ENCODE peak calls at places on chromosomes 7 and 10, in eight cellular contexts. One of them, this sample, is unnamed. For H3K27me3, the result is how much of the 10 kb centered on the place peaks cover.

GRCh38 chr10:29411666-29412335 is 122.9 kb downstream of the LYZL1 start:
- DNase-seq in SK-N-SH: no peak
- DNase-seq in brain microvascular endothelial cell: no peak
- DNase-seq in testis: no peak
- DNase-seq in upper lobe of left lung: no peak
- DNase-seq in transverse colon: no peak
- DNase-seq in CD8-positive, alpha-beta T cell: no peak
- DNase-seq in HCT116: no peak
- DNase-seq in this sample: no peak

GRCh38 chr10:31642296-31642695 is 286.3 kb downstream of the ARHGAP12 start:
- DNase-seq in SK-N-SH: no peak
- DNase-seq in brain microvascular endothelial cell: no peak
- DNase-seq in testis: no peak
- DNase-seq in upper lobe of left lung: no peak
- DNase-seq in transverse colon: no peak
- DNase-seq in CD8-positive, alpha-beta T cell: no peak
- DNase-seq in HCT116: no peak
- DNase-seq in this sample: no peak

GRCh38 chr7:1813394-1814088 is 143.5 kb downstream of the ELFN1 start:
- DNase-seq in SK-N-SH: peak
- DNase-seq in brain microvascular endothelial cell: no peak
- DNase-seq in testis: no peak
- DNase-seq in upper lobe of left lung: no peak
- DNase-seq in transverse colon: no peak
- DNase-seq in CD8-positive, alpha-beta T cell: no peak
- DNase-seq in HCT116: no peak
- DNase-seq in this sample: no peak

GRCh38 chr7:71630521-71630920 is 498.6 kb downstream of the GALNT17 start:
- DNase-seq in SK-N-SH: no peak
- DNase-seq in brain microvascular endothelial cell: no peak
- DNase-seq in testis: no peak
- DNase-seq in upper lobe of left lung: no peak
- DNase-seq in transverse colon: no peak
- DNase-seq in CD8-positive, alpha-beta T cell: no peak
- DNase-seq in HCT116: no peak
- DNase-seq in this sample: no peak

GRCh38 chr7:44145419-44145968 is 4.4 kb upstream of the MYL7 start:
- DNase-seq in SK-N-SH: peak
- DNase-seq in brain microvascular endothelial cell: no peak
- DNase-seq in testis: no peak
- DNase-seq in upper lobe of left lung: peak
- DNase-seq in transverse colon: no peak
- DNase-seq in CD8-positive, alpha-beta T cell: peak
- DNase-seq in HCT116: no peak
- DNase-seq in this sample: peak

GRCh38 chr7:4763091-4763793 is 12.2 kb upstream of the AP5Z1 start:
- DNase-seq in SK-N-SH: no peak
- DNase-seq in brain microvascular endothelial cell: no peak
- DNase-seq in testis: no peak
- DNase-seq in upper lobe of left lung: no peak
- DNase-seq in transverse colon: no peak
- DNase-seq in CD8-positive, alpha-beta T cell: no peak
- DNase-seq in HCT116: no peak
- DNase-seq in this sample: no peak

GRCh38 chr7:100066953-100067352 is 14.6 kb downstream of the ZNF3 start:
- DNase-seq in SK-N-SH: no peak
- DNase-seq in brain microvascular endothelial cell: no peak
- DNase-seq in testis: no peak
- DNase-seq in upper lobe of left lung: no peak
- DNase-seq in transverse colon: no peak
- DNase-seq in CD8-positive, alpha-beta T cell: no peak
- DNase-seq in HCT116: no peak
- DNase-seq in this sample: no peak

GRCh38 chr10:44774676-44775401 is 136.3 kb upstream of the TMEM72 start:
- DNase-seq in SK-N-SH: no peak
- DNase-seq in brain microvascular endothelial cell: no peak
- DNase-seq in testis: no peak
- DNase-seq in upper lobe of left lung: no peak
- DNase-seq in transverse colon: no peak
- DNase-seq in CD8-positive, alpha-beta T cell: no peak
- DNase-seq in HCT116: no peak
- DNase-seq in this sample: no peak

DNA sequence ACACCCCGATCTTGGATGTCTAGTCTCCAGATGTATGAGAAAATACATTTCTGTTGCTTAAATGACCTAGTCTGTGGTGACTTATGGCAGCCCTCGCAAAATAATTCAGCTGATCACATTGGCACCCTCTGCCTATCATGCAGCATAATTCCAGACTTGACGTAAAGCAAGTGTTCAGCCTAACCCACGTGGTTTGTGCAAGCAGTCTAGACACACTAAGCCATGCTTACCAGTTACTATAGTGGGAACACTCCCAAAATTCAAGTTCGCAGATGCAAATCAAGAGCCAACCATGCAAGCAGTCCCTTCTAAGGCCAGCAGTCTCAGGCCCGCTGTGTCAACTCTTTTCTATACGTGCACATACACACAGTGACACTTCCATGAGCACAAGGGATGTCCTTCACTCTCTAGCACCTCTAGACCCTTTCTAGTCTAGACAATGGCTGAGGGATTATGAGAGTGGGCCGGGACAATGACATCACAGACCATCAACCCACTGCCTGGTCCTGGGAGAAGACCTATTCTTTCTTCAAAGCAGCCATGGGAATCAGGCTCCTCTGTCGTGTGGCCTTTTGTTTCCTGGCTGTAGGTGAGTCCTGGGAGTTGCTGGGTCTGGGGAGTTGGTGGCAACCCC is 29.0 kb upstream of the PRSS1 start:
- DNase-seq in SK-N-SH: no peak
- DNase-seq in brain microvascular endothelial cell: no peak
- DNase-seq in testis: no peak
- DNase-seq in upper lobe of left lung: no peak
- DNase-seq in transverse colon: no peak
- DNase-seq in CD8-positive, alpha-beta T cell: no peak
- DNase-seq in HCT116: no peak
- DNase-seq in this sample: no peak
- H3K27ac ChIP-seq in SK-N-SH: no peak
- H3K27ac ChIP-seq in brain microvascular endothelial cell: no peak
- H3K27ac ChIP-seq in testis: no peak
- H3K27ac ChIP-seq in upper lobe of left lung: no peak
- H3K27ac ChIP-seq in transverse colon: no peak
- H3K27ac ChIP-seq in CD8-positive, alpha-beta T cell: no peak
- H3K27ac ChIP-seq in HCT116: no peak
- H3K27ac ChIP-seq in this sample: no peak

GRCh38 chr7:31646969-31647368 is 40.0 kb upstream of the PPP1R17 start:
- DNase-seq in SK-N-SH: no peak
- DNase-seq in brain microvascular endothelial cell: no peak
- DNase-seq in testis: no peak
- DNase-seq in upper lobe of left lung: no peak
- DNase-seq in transverse colon: no peak
- DNase-seq in CD8-positive, alpha-beta T cell: no peak
- DNase-seq in HCT116: no peak
- DNase-seq in this sample: no peak

GRCh38 chr7:31642681-31643115 is 44.3 kb upstream of the PPP1R17 start:
- DNase-seq in SK-N-SH: no peak
- DNase-seq in brain microvascular endothelial cell: no peak
- DNase-seq in testis: peak
- DNase-seq in upper lobe of left lung: no peak
- DNase-seq in transverse colon: no peak
- DNase-seq in CD8-positive, alpha-beta T cell: no peak
- DNase-seq in HCT116: no peak
- DNase-seq in this sample: no peak

GRCh38 chr7:31651800-31652326 is 35.2 kb upstream of the PPP1R17 start:
- DNase-seq in SK-N-SH: no peak
- DNase-seq in brain microvascular endothelial cell: no peak
- DNase-seq in testis: no peak
- DNase-seq in upper lobe of left lung: no peak
- DNase-seq in transverse colon: no peak
- DNase-seq in CD8-positive, alpha-beta T cell: no peak
- DNase-seq in HCT116: no peak
- DNase-seq in this sample: no peak

GRCh38 chr7:31651234-31651633 is 35.8 kb upstream of the PPP1R17 start:
- DNase-seq in SK-N-SH: no peak
- DNase-seq in brain microvascular endothelial cell: no peak
- DNase-seq in testis: no peak
- DNase-seq in upper lobe of left lung: no peak
- DNase-seq in transverse colon: no peak
- DNase-seq in CD8-positive, alpha-beta T cell: no peak
- DNase-seq in HCT116: no peak
- DNase-seq in this sample: no peak

DNA sequence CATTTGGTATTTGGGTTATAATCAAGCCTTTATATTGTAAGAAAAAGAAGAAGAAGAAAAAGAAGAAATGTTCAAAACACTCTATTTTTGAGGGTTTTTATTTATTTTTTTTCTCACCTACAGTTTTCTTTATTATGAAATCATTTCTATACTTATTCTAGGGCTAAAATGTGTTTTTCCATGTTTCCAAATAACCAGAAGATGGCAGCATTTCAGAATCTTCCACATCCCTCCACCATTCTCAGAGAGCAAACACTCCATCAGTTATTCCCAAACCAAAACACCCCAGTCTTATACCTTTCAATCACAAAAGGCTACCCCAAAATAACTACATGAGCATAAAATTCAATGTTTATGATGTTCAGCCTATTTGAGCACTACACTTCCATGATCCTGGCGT is 38.7 kb upstream of the PPP1R17 start:
- DNase-seq in SK-N-SH: no peak
- DNase-seq in brain microvascular endothelial cell: peak
- DNase-seq in testis: no peak
- DNase-seq in upper lobe of left lung: no peak
- DNase-seq in transverse colon: no peak
- DNase-seq in CD8-positive, alpha-beta T cell: no peak
- DNase-seq in HCT116: no peak
- DNase-seq in this sample: no peak
- H3K27me3 ChIP-seq in SK-N-SH: under half
- H3K27me3 ChIP-seq in brain microvascular endothelial cell: under half
- H3K27me3 ChIP-seq in testis: under half
- H3K27me3 ChIP-seq in upper lobe of left lung: under half
- H3K27me3 ChIP-seq in transverse colon: under half
- H3K27me3 ChIP-seq in CD8-positive, alpha-beta T cell: under half
- H3K27me3 ChIP-seq in HCT116: under half
- H3K27me3 ChIP-seq in this sample: under half

DNA sequence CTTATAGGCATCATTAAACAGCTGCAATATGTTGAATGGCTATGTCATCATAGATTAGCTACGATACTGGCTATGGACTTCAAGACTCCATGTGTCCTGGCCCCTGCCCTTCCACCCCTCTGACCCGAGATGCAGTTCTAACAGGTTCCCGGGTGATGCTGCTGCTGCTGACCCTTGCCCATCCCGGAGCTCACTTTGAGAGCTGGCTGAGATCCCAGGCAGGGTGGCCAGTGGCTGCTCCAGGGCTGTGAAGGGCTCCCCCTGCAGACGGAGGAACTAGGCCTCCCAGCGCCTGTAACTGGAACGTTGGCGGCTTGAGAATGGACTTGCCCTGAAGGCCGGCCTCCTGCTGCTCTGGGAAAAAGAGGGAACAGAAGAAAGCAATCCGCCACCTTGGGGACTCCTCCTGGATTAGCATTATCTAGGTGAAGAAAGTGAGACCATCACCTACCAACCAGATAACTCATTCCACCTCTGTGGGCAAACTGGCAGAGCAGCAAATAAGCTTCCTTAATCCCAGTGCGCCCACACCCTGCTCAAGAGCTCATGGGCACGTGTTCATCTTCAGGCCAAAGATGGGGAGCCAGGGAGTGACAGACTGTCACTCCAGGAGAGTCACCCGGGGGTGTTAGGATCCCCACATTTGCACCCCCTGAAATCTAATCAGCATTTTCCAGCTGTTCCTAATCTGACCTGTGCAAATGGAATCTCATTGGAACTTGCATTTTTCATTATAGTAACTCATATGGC is 56.8 kb downstream of the PARP12 start:
- DNase-seq in SK-N-SH: no peak
- DNase-seq in brain microvascular endothelial cell: peak
- DNase-seq in testis: peak
- DNase-seq in upper lobe of left lung: no peak
- DNase-seq in transverse colon: no peak
- DNase-seq in CD8-positive, alpha-beta T cell: no peak
- DNase-seq in HCT116: peak
- DNase-seq in this sample: no peak
- TF ChIP-seq CTCF in SK-N-SH: peak
- TF ChIP-seq CTCF in brain microvascular endothelial cell: peak
- TF ChIP-seq CTCF in testis: no peak
- TF ChIP-seq CTCF in upper lobe of left lung: no peak
- TF ChIP-seq CTCF in transverse colon: no peak
- TF ChIP-seq CTCF in CD8-positive, alpha-beta T cell: no peak
- TF ChIP-seq CTCF in HCT116: peak
- TF ChIP-seq CTCF in this sample: no peak

GRCh38 chr10:48478980-48479811 is 125.7 kb downstream of the ARHGAP22 start:
- DNase-seq in SK-N-SH: no peak
- DNase-seq in brain microvascular endothelial cell: no peak
- DNase-seq in testis: no peak
- DNase-seq in upper lobe of left lung: peak
- DNase-seq in transverse colon: no peak
- DNase-seq in CD8-positive, alpha-beta T cell: no peak
- DNase-seq in HCT116: no peak
- DNase-seq in this sample: no peak

GRCh38 chr10:48482207-48482606 is 122.7 kb downstream of the ARHGAP22 start:
- DNase-seq in SK-N-SH: no peak
- DNase-seq in brain microvascular endothelial cell: no peak
- DNase-seq in testis: no peak
- DNase-seq in upper lobe of left lung: no peak
- DNase-seq in transverse colon: no peak
- DNase-seq in CD8-positive, alpha-beta T cell: no peak
- DNase-seq in HCT116: no peak
- DNase-seq in this sample: no peak

GRCh38 chr10:48478469-48478868 is 126.4 kb downstream of the ARHGAP22 start:
- DNase-seq in SK-N-SH: no peak
- DNase-seq in brain microvascular endothelial cell: no peak
- DNase-seq in testis: no peak
- DNase-seq in upper lobe of left lung: no peak
- DNase-seq in transverse colon: no peak
- DNase-seq in CD8-positive, alpha-beta T cell: no peak
- DNase-seq in HCT116: no peak
- DNase-seq in this sample: no peak

GRCh38 chr10:48481385-48481784 is 123.5 kb downstream of the ARHGAP22 start:
- DNase-seq in SK-N-SH: no peak
- DNase-seq in brain microvascular endothelial cell: no peak
- DNase-seq in testis: no peak
- DNase-seq in upper lobe of left lung: no peak
- DNase-seq in transverse colon: no peak
- DNase-seq in CD8-positive, alpha-beta T cell: no peak
- DNase-seq in HCT116: no peak
- DNase-seq in this sample: no peak

DNA sequence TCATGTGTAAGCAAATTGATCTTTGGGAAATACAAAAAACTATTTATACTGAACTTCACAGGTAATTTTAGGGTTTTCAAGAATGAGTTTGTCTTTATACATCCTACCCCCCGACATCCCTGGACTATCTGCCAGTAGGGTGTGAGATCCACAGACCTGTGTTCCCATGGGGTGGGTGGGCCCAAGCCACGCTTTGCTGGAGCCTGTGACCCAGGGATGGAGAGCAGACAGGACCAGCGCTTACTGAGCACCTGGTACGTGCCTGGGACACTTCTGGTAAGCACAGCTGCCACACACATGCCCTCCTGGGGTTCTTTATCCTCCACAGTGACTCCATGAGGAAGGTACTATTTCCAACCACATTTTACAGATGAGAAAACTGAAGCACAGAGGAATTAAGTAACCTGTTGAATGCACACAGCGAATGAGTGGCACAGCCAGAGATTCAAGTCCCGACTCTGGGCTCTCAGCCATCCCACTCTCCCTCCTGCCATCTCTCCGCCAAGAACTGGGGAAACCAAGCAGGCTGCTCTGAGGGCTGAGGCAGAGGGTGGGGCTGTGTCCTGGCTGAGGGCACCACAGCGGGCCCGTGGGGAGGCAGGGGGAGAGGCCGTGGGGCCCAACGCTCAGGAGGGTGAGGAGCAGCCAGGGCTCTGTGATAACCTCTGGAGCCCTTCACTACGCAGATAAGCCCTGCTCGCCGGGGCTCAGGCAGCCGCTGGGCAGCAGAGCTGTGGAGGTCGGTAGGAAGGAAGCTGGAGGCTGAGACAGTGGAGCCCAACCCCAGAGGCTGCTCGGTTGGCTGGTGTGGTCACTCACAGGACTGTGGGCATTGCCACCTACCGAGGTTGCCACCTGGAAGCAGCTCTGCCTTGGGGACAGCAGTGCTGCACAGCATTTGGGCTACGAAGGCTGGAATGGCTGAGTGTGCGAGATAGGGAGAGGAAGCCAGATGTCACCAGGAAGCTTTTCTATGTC is 124.2 kb downstream of the ARHGAP22 start:
- DNase-seq in SK-N-SH: no peak
- DNase-seq in brain microvascular endothelial cell: no peak
- DNase-seq in testis: no peak
- DNase-seq in upper lobe of left lung: peak
- DNase-seq in transverse colon: no peak
- DNase-seq in CD8-positive, alpha-beta T cell: no peak
- DNase-seq in HCT116: no peak
- DNase-seq in this sample: no peak
- H3K27ac ChIP-seq in SK-N-SH: no peak
- H3K27ac ChIP-seq in brain microvascular endothelial cell: no peak
- H3K27ac ChIP-seq in testis: no peak
- H3K27ac ChIP-seq in upper lobe of left lung: no peak
- H3K27ac ChIP-seq in transverse colon: no peak
- H3K27ac ChIP-seq in CD8-positive, alpha-beta T cell: no peak
- H3K27ac ChIP-seq in HCT116: no peak
- H3K27ac ChIP-seq in this sample: no peak